ENCODE peak calls at places on chromosomes 12 and 14, in ten cellular contexts. J is cardiac muscle cell, K is HFFc6, Z is mammary epithelial cell, C is PC-9, H is GM23338, Q is A673, P is heart left ventricle, B is glutamatergic neuron, R is dorsolateral prefrontal cortex. I is an unnamed sample.

GRCh38 chr12:6528539-6529235 is 5.6 kb upstream of the GAPDH start:
- DNase-seq in J (no peak), K (no peak), Z (no peak), C (peak; percentile 90), H (peak; percentile 47), Q (no peak), P (no peak), B (no peak), R (no peak), I (no peak)

GRCh38 chr12:49892084-49892731 is 11.5 kb downstream of the FAIM2 start:
- DNase-seq in J (no peak), K (no peak), Z (no peak), C (no peak), H (no peak), Q (no peak), P (peak; percentile 10), B (no peak), R (no peak), I (no peak)

GRCh38 chr12:4281173-4281654 is 7.7 kb downstream of the CCND2 start:
- DNase-seq in J (peak; percentile 43), K (no peak), Z (no peak), C (no peak), H (no peak), Q (no peak), P (no peak), B (no peak), R (no peak), I (no peak)

GRCh38 chr12:118061011-118061875 is at the start of gene WSB2:
- DNase-seq in J (peak; percentile 74), K (no peak), Z (peak; percentile 26), C (peak; percentile 55), H (peak; percentile 77), Q (peak; percentile 76), P (peak; percentile 83), B (peak; percentile 56), R (peak; percentile 66), I (peak; percentile 20)

GRCh38 chr12:80320121-80320678 is 123.8 kb upstream of the PTPRQ start:
- DNase-seq in J (no peak), K (no peak), Z (no peak), C (no peak), H (peak; percentile 78), Q (no peak), P (no peak), B (no peak), R (no peak), I (no peak)

GRCh38 chr14:99971929-99972747 is 93.1 kb upstream of the EVL start:
- DNase-seq in J (peak; percentile 14), K (no peak), Z (peak; percentile 14), C (no peak), H (peak; percentile 47), Q (peak; percentile 39), P (no peak), B (peak; percentile 53), R (no peak), I (peak; percentile 25)

GRCh38 chr12:19485240-19485639 is 45.9 kb downstream of the AEBP2 start:
- DNase-seq in J (no peak), K (no peak), Z (no peak), C (no peak), H (no peak), Q (no peak), P (no peak), B (no peak), R (no peak), I (no peak)

GRCh38 chr14:67744057-67744456 is 42.4 kb downstream of the RDH12 start:
- DNase-seq in J (no peak), K (no peak), Z (no peak), C (no peak), H (no peak), Q (no peak), P (no peak), B (no peak), R (no peak), I (no peak)

GRCh38 chr14:50846171-50846880 is 15.4 kb upstream of the NIN start:
- DNase-seq in J (peak; percentile 69), K (peak; percentile 83), Z (peak; percentile 38), C (no peak), H (no peak), Q (no peak), P (no peak), B (no peak), R (no peak), I (no peak)

GRCh38 chr12:47556219-47556618 is 149.6 kb downstream of the RPAP3 start:
- DNase-seq in J (no peak), K (no peak), Z (peak; percentile 69), C (no peak), H (peak; percentile 4), Q (no peak), P (no peak), B (no peak), R (no peak), I (no peak)

GRCh38 chr12:109462868-109463692 is 14.0 kb downstream of the KCTD10 start:
- DNase-seq in J (peak; percentile 99), K (peak; percentile 93), Z (peak; percentile 76), C (peak; percentile 74), H (peak; percentile 66), Q (peak; percentile 96), P (peak; percentile 92), B (no peak), R (no peak), I (no peak)

GRCh38 chr12:56565510-56566101 is 44.0 kb downstream of the RBMS2 start:
- DNase-seq in J (peak; percentile 92), K (peak; percentile 40), Z (no peak), C (no peak), H (peak; percentile 63), Q (peak; percentile 54), P (peak; percentile 91), B (peak; percentile 22), R (no peak), I (no peak)

GRCh38 chr14:45990252-45990651 is 661.3 kb downstream of the RPL10L start:
- DNase-seq in J (no peak), K (no peak), Z (no peak), C (no peak), H (peak; percentile 37), Q (peak; percentile 1), P (no peak), B (no peak), R (no peak), I (no peak)

GRCh38 chr14:45906257-45906656 is 653.3 kb upstream of the MIS18BP1 start:
- DNase-seq in J (no peak), K (no peak), Z (peak; percentile 35), C (no peak), H (no peak), Q (no peak), P (no peak), B (no peak), R (no peak), I (no peak)

GRCh38 chr14:105830171-105830570 is 303.8 kb downstream of the TMEM121 start:
- DNase-seq in J (no peak), K (no peak), Z (no peak), C (no peak), H (no peak), Q (no peak), P (no peak), B (no peak), R (no peak), I (no peak)
- TF ChIP-seq CTCF in J (no peak), K (no peak), Z (no peak), C (no peak), H (no peak), Q (no peak), P (no peak), B (no peak), R (no peak), I (no peak)

DNA sequence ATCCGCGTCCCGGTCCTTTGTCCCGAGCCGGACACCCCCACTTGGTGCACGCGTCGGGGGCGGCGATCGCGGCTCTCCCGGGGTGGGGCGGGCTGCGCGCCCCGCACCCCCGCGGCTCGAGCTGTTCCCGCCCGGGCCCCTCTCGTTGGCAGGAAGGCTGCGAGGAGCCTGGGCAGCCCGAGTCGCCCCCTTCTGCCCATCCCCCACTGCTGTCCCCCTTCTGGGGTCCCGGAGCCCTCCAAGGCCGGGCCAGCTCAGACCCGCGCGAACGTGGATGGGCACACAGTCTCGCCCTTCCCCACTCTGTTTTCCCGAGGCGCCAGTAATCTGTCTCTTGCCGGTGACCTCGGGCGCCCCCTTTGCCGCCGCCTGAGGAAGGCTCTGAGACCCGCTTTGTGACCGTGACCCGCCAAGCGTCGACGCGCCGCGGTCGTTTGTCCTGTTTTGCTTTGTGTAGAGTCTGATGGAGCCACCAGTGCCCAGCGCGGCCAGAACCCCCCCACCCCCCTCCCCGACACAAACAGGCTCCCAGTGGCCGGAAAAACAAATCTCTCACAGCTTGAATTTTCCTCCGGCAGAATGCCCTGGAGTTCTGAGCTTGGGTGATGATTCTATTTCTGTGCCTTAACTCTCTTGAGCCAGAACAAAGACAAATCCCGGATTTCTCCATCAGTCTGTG is 610 bp downstream of the C14orf132 start:
- DNase-seq in J (peak; percentile 40), K (peak; percentile 20), Z (no peak), C (no peak), H (peak; percentile 72), Q (peak; percentile 7), P (no peak), B (peak; percentile 75), R (peak; percentile 50), I (peak; percentile 36)
- TF ChIP-seq CTCF in J (peak; percentile 28), K (peak; percentile 50), Z (no peak), C (no peak), H (peak; percentile 57), Q (peak; percentile 27), P (no peak), B (no peak), R (peak; percentile 18), I (peak; percentile 52)

DNA sequence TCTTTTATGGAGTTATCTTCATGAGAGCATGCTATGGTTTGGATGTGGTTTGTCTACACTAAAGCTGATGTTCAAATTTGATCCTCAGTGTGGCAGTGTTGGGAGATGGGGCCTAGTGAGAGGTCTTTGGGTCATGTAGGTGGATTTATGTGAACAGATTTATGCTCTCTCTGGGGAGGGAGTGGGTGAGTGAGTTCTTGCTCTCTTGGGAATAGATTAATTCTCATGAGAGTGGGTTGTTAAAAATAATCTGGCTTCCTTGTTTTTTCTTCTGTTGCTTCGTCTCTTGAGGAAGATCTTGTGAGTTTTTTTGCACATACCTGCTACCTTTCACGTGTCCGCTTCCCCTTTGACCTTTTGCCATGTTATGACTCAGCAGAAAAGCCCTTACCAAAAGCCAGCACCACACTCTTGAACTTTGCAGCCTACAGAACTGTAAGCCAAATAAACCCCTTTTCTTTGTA is 20.5 kb downstream of the DERA start:
- DNase-seq in J (no peak), K (no peak), Z (no peak), C (no peak), H (peak; percentile 31), Q (peak; percentile 68), P (no peak), B (no peak), R (no peak), I (no peak)
- TF ChIP-seq CTCF in J (no peak), K (peak; percentile 37), Z (peak; percentile 7), C (peak; percentile 20), H (peak; percentile 36), Q (peak; percentile 51), P (no peak), B (no peak), R (no peak), I (peak; percentile 5)

DNA sequence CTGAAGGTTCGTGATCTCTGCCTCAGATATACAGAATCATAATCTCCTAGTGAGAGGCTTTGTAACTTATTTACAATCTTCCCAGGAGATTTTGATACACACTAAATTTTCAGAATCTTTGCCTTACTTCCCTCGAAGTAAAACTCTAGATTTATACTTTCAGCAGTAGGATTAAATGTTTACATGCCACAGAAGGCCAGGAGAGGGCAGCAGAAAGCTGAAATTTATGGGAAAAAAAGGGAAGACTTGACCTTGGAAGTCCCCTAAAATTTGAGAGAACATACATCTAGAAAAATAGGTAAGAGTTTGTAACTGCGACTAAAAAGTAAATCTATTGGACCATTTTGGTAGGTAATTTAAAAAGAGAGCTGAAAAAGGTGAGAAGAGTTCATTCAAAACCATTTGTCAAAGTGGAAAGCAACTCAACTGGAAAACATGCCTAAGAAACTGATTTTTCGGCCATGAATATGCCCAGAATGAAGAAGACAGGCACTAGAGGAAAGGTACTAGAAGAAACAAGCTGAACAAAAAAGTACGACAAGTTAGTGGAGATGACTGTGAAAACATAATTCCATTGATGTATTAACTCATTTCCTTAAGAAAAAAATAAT is 242.0 kb upstream of the MDGA2 start:
- DNase-seq in J (peak; percentile 8), K (no peak), Z (peak; percentile 1), C (peak; percentile 16), H (peak; percentile 77), Q (peak; percentile 58), P (no peak), B (peak; percentile 47), R (no peak), I (peak; percentile 20)
- TF ChIP-seq CTCF in J (peak; percentile 43), K (peak; percentile 65), Z (no peak), C (peak; percentile 76), H (peak; percentile 71), Q (peak; percentile 70), P (peak; percentile 47), B (peak; percentile 73), R (peak; percentile 57), I (peak; percentile 77)

I was measured in progenitor cell of endocrine pancreas.